ENCODE peak calls at places on chromosomes 6 and 20, in seven cellular contexts. X, S, F, N, W, D and Q are unnamed samples.

GRCh38 chr6:29626948-29627761 is 5.8 kb downstream of the GABBR1 start:
- DNase-seq in N (no peak), F (no peak), D (peak; percentile 25), X (no peak), W (no peak), S (no peak), Q (no peak)

GRCh38 chr6:72418495-72418894 is 203.4 kb upstream of the KCNQ5 start:
- DNase-seq in F (no peak), D (no peak), W (peak; percentile 89), N (no peak), X (no peak), S (no peak), Q (no peak)

GRCh38 chr20:2108987-2109386 is 7.4 kb downstream of the STK35 start:
- DNase-seq in S (peak; percentile 45), W (peak; percentile 80), D (no peak), X (no peak), F (no peak), N (no peak), Q (no peak)

GRCh38 chr20:63087872-63088680 is 81.3 kb upstream of the BHLHE23 start:
- DNase-seq in S (no peak), F (no peak), X (no peak), D (peak; percentile 15), N (peak; percentile 19), W (no peak), Q (no peak)

GRCh38 chr6:42212442-42212841 is 5.2 kb downstream of the MRPS10 start:
- DNase-seq in S (no peak), D (no peak), W (no peak), N (no peak), F (no peak), X (no peak), Q (no peak)

GRCh38 chr20:24694727-24695528 is 225.5 kb downstream of the SYNDIG1 start:
- DNase-seq in X (no peak), W (no peak), N (peak; percentile 45), D (no peak), F (no peak), S (no peak), Q (no peak)

GRCh38 chr6:21666788-21667681 is 73.5 kb downstream of the SOX4 start:
- DNase-seq in S (no peak), X (no peak), F (peak; percentile 28), W (no peak), D (no peak), N (no peak), Q (no peak)

GRCh38 chr6:168354338-168354737 is 34.8 kb upstream of the DACT2 start:
- DNase-seq in S (no peak), D (no peak), X (no peak), N (no peak), W (no peak), F (no peak), Q (no peak)

GRCh38 chr20:2762578-2763131 is 37.8 kb downstream of the CPXM1 start:
- DNase-seq in D (no peak), S (no peak), W (no peak), X (no peak), F (no peak), N (peak; percentile 9), Q (no peak)

GRCh38 chr20:38435555-38435939 is 419 bp upstream of the SNHG17 start:
- DNase-seq in S (no peak), N (no peak), F (no peak), X (no peak), W (peak; percentile 75), D (no peak), Q (no peak)

GRCh38 chr6:22078288-22078687 is 218.5 kb downstream of the PRL start:
- DNase-seq in X (no peak), D (no peak), F (no peak), N (no peak), W (no peak), S (no peak), Q (no peak)

GRCh38 chr6:159172066-159172465 is 2.9 kb downstream of the FNDC1 start:
- DNase-seq in N (no peak), F (no peak), X (no peak), D (no peak), S (no peak), W (no peak), Q (no peak)

GRCh38 chr6:20812776-20813175 is 278.5 kb downstream of the CDKAL1 start:
- DNase-seq in W (no peak), S (no peak), N (no peak), X (no peak), F (no peak), D (no peak), Q (no peak)

GRCh38 chr6:123393333-123393732 is 243.4 kb downstream of the TRDN start:
- DNase-seq in D (no peak), S (peak; percentile 5), W (no peak), X (peak; percentile 27), F (peak; percentile 12), N (no peak), Q (no peak)

GRCh38 chr6:63114610-63115009 is 96.7 kb upstream of the FKBP1C start:
- DNase-seq in X (no peak), N (no peak), F (no peak), D (no peak), W (no peak), S (no peak), Q (no peak)

GRCh38 chr20:51503376-51503775 is 39.1 kb downstream of the NFATC2 start:
- DNase-seq in F (no peak), S (no peak), D (no peak), X (no peak), N (no peak), W (no peak), Q (no peak)

GRCh38 chr20:2335096-2335495 is 39.3 kb downstream of the TGM3 start:
- DNase-seq in N (peak; percentile 42), W (no peak), D (no peak), S (no peak), F (no peak), X (no peak), Q (no peak)

GRCh38 chr6:140540743-140541142 is 1166.3 kb upstream of the CITED2 start:
- DNase-seq in W (no peak), D (no peak), X (no peak), S (no peak), N (no peak), F (no peak), Q (no peak)

GRCh38 chr6:84645563-84646266 is 118.7 kb downstream of the TBX18 start:
- DNase-seq in W (peak; percentile 73), X (no peak), D (no peak), N (no peak), F (peak; percentile 83), S (no peak), Q (no peak)

DNA sequence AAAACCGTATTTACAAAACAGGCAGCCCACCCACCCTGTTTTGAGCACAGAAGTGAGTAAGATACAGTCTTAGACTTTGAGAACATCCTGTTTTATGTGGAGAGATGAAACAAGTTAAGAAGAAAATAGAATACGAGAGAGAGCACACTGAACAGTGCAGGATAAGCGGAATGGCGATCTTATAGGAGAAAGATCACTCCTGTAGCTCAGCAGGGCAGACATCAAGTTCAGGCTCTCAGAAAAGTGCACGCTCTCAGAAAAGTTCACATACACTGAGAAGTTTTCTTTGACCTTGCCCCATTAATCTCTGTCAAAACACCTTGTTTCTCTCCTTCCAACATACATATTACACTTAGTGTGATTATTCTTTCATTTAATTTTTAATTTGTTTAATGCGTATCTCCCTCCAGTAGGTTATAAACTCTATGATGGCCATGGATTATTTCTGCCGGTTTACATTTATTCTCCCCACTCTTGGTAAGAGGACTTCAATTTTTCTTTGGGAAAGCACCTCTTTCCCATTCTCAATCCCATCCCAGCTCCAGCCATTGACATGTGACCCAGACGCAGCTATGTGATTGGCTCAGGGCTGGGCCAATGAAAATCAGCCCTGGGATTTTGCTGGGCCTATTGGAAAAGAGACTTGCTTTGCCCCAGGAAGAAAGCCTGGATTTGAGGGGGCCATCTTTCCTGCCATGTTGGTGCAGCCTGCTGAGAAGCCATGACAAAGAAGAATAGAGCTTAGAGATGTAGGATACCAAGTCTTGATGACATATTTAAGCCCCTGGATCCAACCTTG is 16.2 kb downstream of the KCNB1 start:
- DNase-seq in S (no peak), X (no peak), F (no peak), N (no peak), W (no peak), D (no peak), Q (no peak)
- TF ChIP-seq POLR2A in S (no peak), X (no peak), F (no peak), N (no peak), W (no peak), D (no peak), Q (no peak)

DNA sequence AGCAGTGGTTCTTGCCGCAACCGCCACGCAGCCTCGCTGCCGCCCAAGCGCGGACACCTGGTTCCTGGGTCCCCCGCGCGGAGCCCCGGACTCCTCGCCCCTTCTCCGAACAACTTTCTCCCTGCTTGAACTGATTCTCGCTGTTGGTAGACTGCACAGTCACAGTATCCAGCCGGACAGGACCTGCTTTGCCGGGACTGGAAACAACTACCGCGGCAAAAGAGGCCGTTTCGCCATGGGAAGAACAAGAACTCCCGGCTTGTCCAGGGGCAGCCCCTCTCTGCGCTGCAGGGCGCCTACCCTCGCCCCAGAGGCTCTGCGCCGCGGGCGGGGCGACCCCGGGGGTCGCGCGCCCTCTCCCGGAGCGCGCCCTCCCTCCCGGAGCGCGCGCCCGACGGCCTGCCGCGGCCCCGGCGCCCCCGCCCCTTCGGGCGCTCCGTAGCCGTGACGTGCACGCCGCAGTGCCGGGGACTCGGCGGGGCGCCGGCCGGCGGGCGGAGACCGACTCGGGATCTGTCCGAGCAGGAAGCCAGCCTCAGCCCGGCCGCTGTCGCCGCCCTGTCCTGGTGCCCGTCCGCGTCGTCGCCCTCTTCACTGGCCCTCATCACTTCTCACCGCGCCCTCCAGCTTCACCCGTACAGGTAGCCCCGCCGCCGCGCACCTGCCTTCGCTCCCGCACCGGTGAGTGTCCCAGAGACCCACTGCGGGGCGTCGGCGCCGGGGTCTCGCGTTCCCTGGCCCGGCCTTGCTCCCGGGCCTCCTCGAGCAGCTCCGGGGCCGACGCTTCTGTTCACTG is at the start of gene MYO6:
- DNase-seq in W (peak; percentile 47), S (peak; percentile 48), N (peak; percentile 88), D (peak; percentile 84), X (peak; percentile 40), F (peak; percentile 66), Q (peak; percentile 87)
- TF ChIP-seq POLR2A in W (peak; percentile 78), S (peak; percentile 71), N (peak; percentile 96), D (peak; percentile 84), X (no peak), F (peak; percentile 86), Q (peak; percentile 96)

DNA sequence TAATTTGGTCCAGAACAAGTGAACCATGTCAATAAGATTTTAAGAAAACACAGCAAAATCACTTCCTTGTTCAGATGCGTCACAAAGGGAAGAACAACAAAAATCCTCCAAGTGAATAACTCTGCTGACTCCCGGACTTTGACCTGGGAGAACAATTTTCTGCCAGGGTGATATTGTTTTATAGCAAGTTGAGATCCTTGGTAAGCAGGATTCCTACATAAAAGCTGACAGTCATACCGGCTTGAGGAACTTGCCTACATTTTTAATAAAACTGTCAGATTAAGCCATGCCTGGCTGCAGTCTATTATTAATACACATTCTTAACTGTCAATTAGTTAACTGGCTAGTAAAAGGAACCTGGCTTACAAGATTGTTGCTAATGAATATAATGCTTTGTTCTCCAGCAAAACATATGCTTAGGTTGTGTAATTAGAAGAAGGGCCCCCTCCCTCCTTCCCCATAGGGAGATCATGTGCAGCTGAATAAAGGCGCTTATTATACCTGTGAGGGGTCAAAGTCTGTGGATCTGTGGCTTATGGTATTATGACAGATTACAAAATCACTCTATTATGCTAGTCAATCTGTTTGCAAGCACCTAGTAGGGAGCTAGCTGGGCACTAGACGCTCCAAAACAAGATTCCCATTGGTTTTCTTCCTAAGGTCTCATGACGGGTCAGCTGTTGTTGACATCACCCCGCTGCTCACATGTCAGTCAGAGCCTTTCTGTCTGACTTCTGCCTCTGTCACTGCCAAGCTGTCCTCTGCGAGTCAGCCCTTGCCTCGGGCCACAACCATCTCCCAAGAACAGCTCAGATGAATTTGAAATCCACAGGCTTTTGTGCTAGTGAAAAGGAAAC is 44.6 kb upstream of the SEC63 start:
- DNase-seq in S (peak; percentile 75), F (peak; percentile 26), X (no peak), N (no peak), D (no peak), W (peak; percentile 6), Q (peak; percentile 67)
- TF ChIP-seq POLR2A in S (no peak), F (no peak), X (no peak), N (no peak), D (no peak), W (no peak), Q (peak; percentile 7)

GRCh38 chr6:34248198-34248726 is 544 bp downstream of the SMIM29 start:
- DNase-seq in X (peak; percentile 55), N (peak; percentile 78), D (peak; percentile 62), S (peak; percentile 43), W (peak; percentile 18), F (peak; percentile 40), Q (peak; percentile 63)
- TF ChIP-seq POLR2A in X (no peak), N (no peak), D (no peak), S (no peak), W (no peak), F (no peak), Q (no peak)